ENCODE peak calls at places on chromosomes 1 and 21, in six cellular contexts. One of them, this sample, is unnamed.

GRCh38 chr1:15201849-15202551 is 45.0 kb upstream of the FHAD1 start:
- DNase-seq in astrocyte: no peak
- DNase-seq in breast epithelium: no peak
- DNase-seq in endothelial cell of umbilical vein: no peak
- DNase-seq in fibroblast of lung: no peak
- DNase-seq in Panc1: no peak
- DNase-seq in this sample: no peak

GRCh38 chr1:185627136-185627535 is 107.1 kb upstream of the HMCN1 start:
- DNase-seq in astrocyte: no peak
- DNase-seq in breast epithelium: no peak
- DNase-seq in endothelial cell of umbilical vein: no peak
- DNase-seq in fibroblast of lung: no peak
- DNase-seq in Panc1: no peak
- DNase-seq in this sample: no peak

GRCh38 chr1:6454856-6455751 is 10.9 kb downstream of the TNFRSF25 start:
- DNase-seq in astrocyte: no peak
- DNase-seq in breast epithelium: no peak
- DNase-seq in endothelial cell of umbilical vein: peak
- DNase-seq in fibroblast of lung: peak
- DNase-seq in Panc1: no peak
- DNase-seq in this sample: peak

GRCh38 chr1:35544976-35545375 is 12.2 kb downstream of the KIAA0319L start:
- DNase-seq in astrocyte: no peak
- DNase-seq in breast epithelium: no peak
- DNase-seq in endothelial cell of umbilical vein: no peak
- DNase-seq in fibroblast of lung: no peak
- DNase-seq in Panc1: no peak
- DNase-seq in this sample: peak

GRCh38 chr1:213659580-213660547 is 327.9 kb upstream of the PROX1 start:
- DNase-seq in astrocyte: no peak
- DNase-seq in breast epithelium: no peak
- DNase-seq in endothelial cell of umbilical vein: no peak
- DNase-seq in fibroblast of lung: no peak
- DNase-seq in Panc1: no peak
- DNase-seq in this sample: no peak

GRCh38 chr1:84653130-84653680 is 37.1 kb downstream of the SSX2IP start:
- DNase-seq in astrocyte: peak
- DNase-seq in breast epithelium: no peak
- DNase-seq in endothelial cell of umbilical vein: no peak
- DNase-seq in fibroblast of lung: peak
- DNase-seq in Panc1: no peak
- DNase-seq in this sample: peak

GRCh38 chr1:172885976-172886375 is 164.8 kb downstream of the TNFSF18 start:
- DNase-seq in astrocyte: peak
- DNase-seq in breast epithelium: no peak
- DNase-seq in endothelial cell of umbilical vein: no peak
- DNase-seq in fibroblast of lung: peak
- DNase-seq in Panc1: no peak
- DNase-seq in this sample: peak

GRCh38 chr1:84409888-84410287 is 11.6 kb downstream of the DNASE2B start:
- DNase-seq in astrocyte: no peak
- DNase-seq in breast epithelium: no peak
- DNase-seq in endothelial cell of umbilical vein: no peak
- DNase-seq in fibroblast of lung: no peak
- DNase-seq in Panc1: no peak
- DNase-seq in this sample: no peak

GRCh38 chr1:19124273-19124672 is 85.8 kb downstream of the UBR4 start:
- DNase-seq in astrocyte: no peak
- DNase-seq in breast epithelium: no peak
- DNase-seq in endothelial cell of umbilical vein: no peak
- DNase-seq in fibroblast of lung: no peak
- DNase-seq in Panc1: no peak
- DNase-seq in this sample: no peak

GRCh38 chr1:83065952-83066727 is 932.8 kb downstream of the TTLL7 start:
- DNase-seq in astrocyte: no peak
- DNase-seq in breast epithelium: no peak
- DNase-seq in endothelial cell of umbilical vein: peak
- DNase-seq in fibroblast of lung: no peak
- DNase-seq in Panc1: no peak
- DNase-seq in this sample: no peak

GRCh38 chr1:151273924-151274466 is 8.1 kb upstream of the ZNF687 start:
- DNase-seq in astrocyte: no peak
- DNase-seq in breast epithelium: no peak
- DNase-seq in endothelial cell of umbilical vein: no peak
- DNase-seq in fibroblast of lung: no peak
- DNase-seq in Panc1: no peak
- DNase-seq in this sample: no peak

GRCh38 chr1:152998476-152998875 is 3.1 kb upstream of the SPRR3 start:
- DNase-seq in astrocyte: no peak
- DNase-seq in breast epithelium: no peak
- DNase-seq in endothelial cell of umbilical vein: no peak
- DNase-seq in fibroblast of lung: no peak
- DNase-seq in Panc1: no peak
- DNase-seq in this sample: no peak

GRCh38 chr21:39127506-39127905 is 55.7 kb downstream of the PSMG1 start:
- DNase-seq in astrocyte: no peak
- DNase-seq in breast epithelium: no peak
- DNase-seq in endothelial cell of umbilical vein: no peak
- DNase-seq in fibroblast of lung: no peak
- DNase-seq in Panc1: no peak
- DNase-seq in this sample: no peak

GRCh38 chr21:17387030-17387617 is 125.7 kb upstream of the CXADR start:
- DNase-seq in astrocyte: peak
- DNase-seq in breast epithelium: no peak
- DNase-seq in endothelial cell of umbilical vein: peak
- DNase-seq in fibroblast of lung: peak
- DNase-seq in Panc1: peak
- DNase-seq in this sample: peak

GRCh38 chr21:41419921-41420862 is 5.8 kb upstream of the MX1 start:
- DNase-seq in astrocyte: peak
- DNase-seq in breast epithelium: peak
- DNase-seq in endothelial cell of umbilical vein: peak
- DNase-seq in fibroblast of lung: peak
- DNase-seq in Panc1: peak
- DNase-seq in this sample: peak

GRCh38 chr1:184563308-184563707 is 176.5 kb downstream of the C1orf21 start:
- DNase-seq in astrocyte: no peak
- DNase-seq in breast epithelium: no peak
- DNase-seq in endothelial cell of umbilical vein: peak
- DNase-seq in fibroblast of lung: peak
- DNase-seq in Panc1: no peak
- DNase-seq in this sample: peak

GRCh38 chr1:93608188-93609109 is 73.2 kb downstream of the BCAR3 start:
- DNase-seq in astrocyte: peak
- DNase-seq in breast epithelium: no peak
- DNase-seq in endothelial cell of umbilical vein: peak
- DNase-seq in fibroblast of lung: peak
- DNase-seq in Panc1: no peak
- DNase-seq in this sample: no peak

GRCh38 chr1:167221126-167221803 is 579 bp downstream of the POU2F1 start:
- DNase-seq in astrocyte: no peak
- DNase-seq in breast epithelium: no peak
- DNase-seq in endothelial cell of umbilical vein: peak
- DNase-seq in fibroblast of lung: no peak
- DNase-seq in Panc1: no peak
- DNase-seq in this sample: no peak

GRCh38 chr1:6653651-6654290 is 29.1 kb downstream of the THAP3 start:
- DNase-seq in astrocyte: no peak
- DNase-seq in breast epithelium: no peak
- DNase-seq in endothelial cell of umbilical vein: no peak
- DNase-seq in fibroblast of lung: no peak
- DNase-seq in Panc1: no peak
- DNase-seq in this sample: no peak

GRCh38 chr1:74343191-74343590 is 108.0 kb downstream of the TNNI3K start:
- DNase-seq in astrocyte: no peak
- DNase-seq in breast epithelium: no peak
- DNase-seq in endothelial cell of umbilical vein: no peak
- DNase-seq in fibroblast of lung: no peak
- DNase-seq in Panc1: no peak
- DNase-seq in this sample: no peak

GRCh38 chr1:28259935-28260802 is 851 bp downstream of the SESN2 start:
- DNase-seq in astrocyte: peak
- DNase-seq in breast epithelium: peak
- DNase-seq in endothelial cell of umbilical vein: peak
- DNase-seq in fibroblast of lung: peak
- DNase-seq in Panc1: no peak
- DNase-seq in this sample: peak

GRCh38 chr1:153728305-153729066 is 636 bp downstream of the INTS3 start:
- DNase-seq in astrocyte: peak
- DNase-seq in breast epithelium: peak
- DNase-seq in endothelial cell of umbilical vein: peak
- DNase-seq in fibroblast of lung: peak
- DNase-seq in Panc1: no peak
- DNase-seq in this sample: peak

GRCh38 chr1:48016526-48016925 is 19.3 kb upstream of the TRABD2B start:
- DNase-seq in astrocyte: no peak
- DNase-seq in breast epithelium: no peak
- DNase-seq in endothelial cell of umbilical vein: no peak
- DNase-seq in fibroblast of lung: no peak
- DNase-seq in Panc1: no peak
- DNase-seq in this sample: no peak

GRCh38 chr1:27122652-27123051 is 32.3 kb downstream of the SLC9A1 start:
- DNase-seq in astrocyte: peak
- DNase-seq in breast epithelium: peak
- DNase-seq in endothelial cell of umbilical vein: peak
- DNase-seq in fibroblast of lung: peak
- DNase-seq in Panc1: peak
- DNase-seq in this sample: peak

GRCh38 chr21:35386491-35387079 is 337.5 kb upstream of the RUNX1 start:
- DNase-seq in astrocyte: no peak
- DNase-seq in breast epithelium: no peak
- DNase-seq in endothelial cell of umbilical vein: no peak
- DNase-seq in fibroblast of lung: no peak
- DNase-seq in Panc1: no peak
- DNase-seq in this sample: no peak

GRCh38 chr1:224433041-224433670 is 1.4 kb downstream of the WDR26 start:
- DNase-seq in astrocyte: no peak
- DNase-seq in breast epithelium: no peak
- DNase-seq in endothelial cell of umbilical vein: peak
- DNase-seq in fibroblast of lung: peak
- DNase-seq in Panc1: no peak
- DNase-seq in this sample: peak

GRCh38 chr21:43712268-43712942 is 6.5 kb upstream of the PDXK start:
- DNase-seq in astrocyte: peak
- DNase-seq in breast epithelium: peak
- DNase-seq in endothelial cell of umbilical vein: no peak
- DNase-seq in fibroblast of lung: peak
- DNase-seq in Panc1: no peak
- DNase-seq in this sample: peak

GRCh38 chr1:228312091-228312764 is 94.4 kb downstream of the TRIM11 start:
- DNase-seq in astrocyte: no peak
- DNase-seq in breast epithelium: no peak
- DNase-seq in endothelial cell of umbilical vein: no peak
- DNase-seq in fibroblast of lung: no peak
- DNase-seq in Panc1: no peak
- DNase-seq in this sample: no peak

GRCh38 chr1:242452573-242452972 is 71.9 kb downstream of the PLD5 start:
- DNase-seq in astrocyte: no peak
- DNase-seq in breast epithelium: no peak
- DNase-seq in endothelial cell of umbilical vein: no peak
- DNase-seq in fibroblast of lung: no peak
- DNase-seq in Panc1: no peak
- DNase-seq in this sample: no peak
- H3K4me3 ChIP-seq in astrocyte: no peak
- H3K4me3 ChIP-seq in breast epithelium: no peak
- H3K4me3 ChIP-seq in endothelial cell of umbilical vein: no peak
- H3K4me3 ChIP-seq in fibroblast of lung: no peak
- H3K4me3 ChIP-seq in Panc1: no peak
- H3K4me3 ChIP-seq in this sample: no peak

DNA sequence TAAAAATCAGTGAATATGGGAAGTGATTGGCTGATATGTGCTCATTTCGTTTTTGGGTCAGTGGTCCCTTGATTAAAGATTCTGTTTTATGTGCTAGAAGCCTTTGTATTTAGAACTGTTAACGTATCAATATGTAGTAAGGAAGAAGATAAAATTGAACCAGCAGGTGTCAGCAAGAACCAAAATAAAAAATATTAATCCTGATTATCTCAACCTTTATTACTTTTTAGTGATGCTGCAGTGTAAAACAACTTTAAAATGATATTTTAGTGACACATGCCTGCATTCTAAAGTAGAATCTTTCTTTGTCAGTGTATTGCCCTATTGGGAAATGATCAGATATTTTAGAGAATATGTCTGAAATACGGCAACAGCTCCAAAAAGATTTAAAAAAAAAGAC is 49.5 kb downstream of the NEK7 start:
- DNase-seq in astrocyte: no peak
- DNase-seq in breast epithelium: no peak
- DNase-seq in endothelial cell of umbilical vein: no peak
- DNase-seq in fibroblast of lung: no peak
- DNase-seq in Panc1: no peak
- DNase-seq in this sample: no peak
- TF ChIP-seq CTCF in astrocyte: no peak
- TF ChIP-seq CTCF in breast epithelium: no peak
- TF ChIP-seq CTCF in endothelial cell of umbilical vein: no peak
- TF ChIP-seq CTCF in fibroblast of lung: no peak
- TF ChIP-seq CTCF in Panc1: no peak
- TF ChIP-seq CTCF in this sample: no peak

GRCh38 chr1:44543064-44543815 is 131.0 kb downstream of the TMEM53 start:
- DNase-seq in astrocyte: no peak
- DNase-seq in breast epithelium: no peak
- DNase-seq in endothelial cell of umbilical vein: no peak
- DNase-seq in fibroblast of lung: no peak
- DNase-seq in Panc1: no peak
- DNase-seq in this sample: no peak
- H3K4me3 ChIP-seq in astrocyte: no peak
- H3K4me3 ChIP-seq in breast epithelium: no peak
- H3K4me3 ChIP-seq in endothelial cell of umbilical vein: no peak
- H3K4me3 ChIP-seq in fibroblast of lung: no peak
- H3K4me3 ChIP-seq in Panc1: no peak
- H3K4me3 ChIP-seq in this sample: no peak

GRCh38 chr1:155255243-155256100 is at the start of gene ENTREP3:
- DNase-seq in astrocyte: peak
- DNase-seq in breast epithelium: peak
- DNase-seq in endothelial cell of umbilical vein: peak
- DNase-seq in fibroblast of lung: peak
- DNase-seq in Panc1: no peak
- DNase-seq in this sample: peak
- TF ChIP-seq CTCF in astrocyte: no peak
- TF ChIP-seq CTCF in breast epithelium: no peak
- TF ChIP-seq CTCF in endothelial cell of umbilical vein: no peak
- TF ChIP-seq CTCF in fibroblast of lung: no peak
- TF ChIP-seq CTCF in Panc1: no peak
- TF ChIP-seq CTCF in this sample: no peak

GRCh38 chr1:183027791-183028190 is 4.6 kb downstream of the LAMC1 start:
- DNase-seq in astrocyte: no peak
- DNase-seq in breast epithelium: no peak
- DNase-seq in endothelial cell of umbilical vein: no peak
- DNase-seq in fibroblast of lung: peak
- DNase-seq in Panc1: no peak
- DNase-seq in this sample: no peak

GRCh38 chr1:183024352-183025337 is 1.4 kb downstream of the LAMC1 start:
- DNase-seq in astrocyte: no peak
- DNase-seq in breast epithelium: no peak
- DNase-seq in endothelial cell of umbilical vein: peak
- DNase-seq in fibroblast of lung: no peak
- DNase-seq in Panc1: no peak
- DNase-seq in this sample: peak

GRCh38 chr1:183025782-183026774 is 2.9 kb downstream of the LAMC1 start:
- DNase-seq in astrocyte: no peak
- DNase-seq in breast epithelium: no peak
- DNase-seq in endothelial cell of umbilical vein: no peak
- DNase-seq in fibroblast of lung: peak
- DNase-seq in Panc1: no peak
- DNase-seq in this sample: peak

GRCh38 chr1:183029591-183030000 is 6.4 kb downstream of the LAMC1 start:
- DNase-seq in astrocyte: peak
- DNase-seq in breast epithelium: no peak
- DNase-seq in endothelial cell of umbilical vein: no peak
- DNase-seq in fibroblast of lung: peak
- DNase-seq in Panc1: no peak
- DNase-seq in this sample: peak

GRCh38 chr1:183027031-183027430 is 3.8 kb downstream of the LAMC1 start:
- DNase-seq in astrocyte: no peak
- DNase-seq in breast epithelium: no peak
- DNase-seq in endothelial cell of umbilical vein: no peak
- DNase-seq in fibroblast of lung: peak
- DNase-seq in Panc1: no peak
- DNase-seq in this sample: peak
- H3K4me3 ChIP-seq in astrocyte: peak
- H3K4me3 ChIP-seq in breast epithelium: peak
- H3K4me3 ChIP-seq in endothelial cell of umbilical vein: no peak
- H3K4me3 ChIP-seq in fibroblast of lung: peak
- H3K4me3 ChIP-seq in Panc1: no peak
- H3K4me3 ChIP-seq in this sample: peak